ENCODE peak calls at places on chromosomes 2 and 18, in four cellular contexts. F is GM12878, T is HepG2, Y is K562. O is an unnamed sample.
A peak's percentile ranks its signal among the peaks of the same experiment; 100 is the strongest.

GRCh38 chr18:35547008-35547605 is 34.4 kb upstream of the GALNT1 start:
- DNase-seq in F (no peak), T (no peak), Y (no peak), O (no peak)

GRCh38 chr2:27622921-27623384 is 5.9 kb downstream of the CCDC121 start:
- DNase-seq in F (no peak), T (no peak), Y (no peak), O (no peak)

GRCh38 chr2:223513771-223514455 is 88.2 kb downstream of the SCG2 start:
- DNase-seq in F (no peak), T (no peak), Y (no peak), O (no peak)

GRCh38 chr2:240291940-240292574 is 143.4 kb upstream of the GPC1 start:
- DNase-seq in F (no peak), T (no peak), Y (no peak), O (no peak)

GRCh38 chr2:36500072-36500471 is 97.9 kb downstream of the FEZ2 start:
- DNase-seq in F (no peak), T (no peak), Y (no peak), O (no peak)

GRCh38 chr2:71965530-71965929 is 182.1 kb downstream of the CYP26B1 start:
- DNase-seq in F (no peak), T (no peak), Y (no peak), O (no peak)

GRCh38 chr2:59233910-59234309 is 992.8 kb upstream of the FANCL start:
- DNase-seq in F (no peak), T (no peak), Y (no peak), O (no peak)

GRCh38 chr2:144950874-144951560 is 431.1 kb upstream of the ZEB2 start:
- DNase-seq in F (no peak), T (no peak), Y (no peak), O (no peak)

GRCh38 chr2:210167227-210167626 is 4.0 kb downstream of the KANSL1L start:
- DNase-seq in F (no peak), T (no peak), Y (no peak), O (no peak)

GRCh38 chr2:241942416-241943208 is 73.1 kb downstream of the RTP5 start:
- DNase-seq in F (no peak), T (no peak), Y (no peak), O (no peak)

DNA sequence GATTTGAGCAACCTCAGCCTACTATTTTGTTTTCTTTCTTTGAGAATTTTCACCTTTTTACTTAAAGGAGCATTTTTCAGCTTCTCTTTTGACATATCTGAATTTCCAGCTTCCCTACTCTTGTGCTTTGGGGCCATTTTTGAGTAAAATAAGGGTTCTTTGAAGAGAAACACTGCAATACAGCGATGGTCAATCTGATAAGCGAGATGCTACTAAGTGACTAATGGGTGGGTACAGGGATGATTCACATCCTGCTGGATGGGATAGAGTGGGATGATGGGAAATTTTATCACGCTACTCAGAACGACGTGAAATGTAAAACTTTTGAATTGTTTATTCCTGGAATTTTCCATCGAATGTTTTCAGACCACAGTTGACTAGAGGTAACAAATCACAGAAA is 211.5 kb downstream of the TMEM247 start:
- DNase-seq in F (no peak), T (peak; percentile 42), Y (peak; percentile 29), O (no peak)
- TF ChIP-seq FOXK2 in F (no peak), T (no peak), Y (no peak), O (no peak)

GRCh38 chr2:165803123-165803760 is 9.2 kb upstream of the GALNT3 start:
- DNase-seq in F (no peak), T (no peak), Y (no peak), O (no peak)

GRCh38 chr2:165801176-165801575 is 7.1 kb upstream of the GALNT3 start:
- DNase-seq in F (no peak), T (no peak), Y (no peak), O (no peak)

GRCh38 chr2:165810418-165810817 is 16.4 kb upstream of the GALNT3 start:
- DNase-seq in F (no peak), T (no peak), Y (no peak), O (no peak)

GRCh38 chr2:165804719-165805118 is 10.7 kb upstream of the GALNT3 start:
- DNase-seq in F (no peak), T (no peak), Y (no peak), O (no peak)
- TF ChIP-seq TARDBP in F (no peak), T (no peak), Y (no peak), O (no peak)

GRCh38 chr2:101619191-101619591 is 78.3 kb upstream of the MAP4K4 start:
- DNase-seq in F (no peak), T (no peak), Y (no peak), O (no peak)

GRCh38 chr2:101614127-101614759 is 83.3 kb upstream of the MAP4K4 start:
- DNase-seq in F (no peak), T (peak; percentile 94), Y (no peak), O (no peak)

GRCh38 chr2:101617188-101617587 is 80.3 kb upstream of the MAP4K4 start:
- DNase-seq in F (no peak), T (peak; percentile 45), Y (no peak), O (no peak)

GRCh38 chr2:101617786-101618185 is 79.7 kb upstream of the MAP4K4 start:
- DNase-seq in F (no peak), T (no peak), Y (no peak), O (no peak)

GRCh38 chr2:101616411-101616810 is 81.1 kb upstream of the MAP4K4 start:
- DNase-seq in F (no peak), T (no peak), Y (no peak), O (no peak)
- TF ChIP-seq FOXK2 in F (no peak), T (no peak), Y (no peak), O (no peak)

DNA sequence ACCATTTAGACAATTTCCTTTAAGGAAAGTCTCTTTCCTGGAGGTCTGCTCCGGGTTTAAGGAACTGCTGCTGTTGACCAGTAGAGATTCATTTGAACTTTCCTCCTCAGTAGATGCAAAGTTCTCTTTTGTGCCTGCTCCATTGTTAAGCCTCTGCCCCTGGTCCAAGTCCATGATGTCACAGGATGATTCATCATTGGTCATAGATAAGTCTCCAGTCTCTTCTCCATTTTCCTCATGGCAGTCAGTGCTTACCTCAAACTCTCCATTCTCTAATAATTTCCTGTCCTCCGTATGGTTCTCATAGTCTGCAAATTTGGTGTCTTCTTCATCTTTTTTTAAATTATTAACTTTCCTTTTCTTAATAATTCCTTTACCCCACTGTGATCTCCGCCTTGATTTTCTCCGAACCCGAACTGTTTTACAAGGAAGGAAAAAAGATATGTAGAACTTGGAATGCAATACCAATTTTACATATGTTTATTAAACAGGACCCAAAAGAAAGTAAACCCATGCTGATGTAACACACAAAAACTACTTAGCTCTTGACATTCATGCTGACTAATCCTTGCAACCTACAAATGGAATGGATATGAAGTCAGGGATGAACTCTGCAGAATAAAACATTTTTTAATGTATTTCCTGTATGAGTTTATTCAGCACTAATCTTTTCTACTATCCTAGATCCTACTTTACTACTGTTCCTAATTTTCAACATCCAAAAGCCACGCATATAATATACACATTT is 169.1 kb downstream of the ATAD2B start:
- DNase-seq in F (no peak), T (peak; percentile 43), Y (peak; percentile 31), O (no peak)
- TF ChIP-seq TARDBP in F (no peak), T (no peak), Y (no peak), O (no peak)

O was measured in HEK293T.